ENCODE peak calls at places on chromosomes 2 and 18, in five cellular contexts. N is WTC11, J is AG04449, W is upper lobe of right lung, C is GM10248. X is an unnamed sample.

GRCh38 chr2:108031471-108031941 is 45.2 kb downstream of the SLC5A7 start:
- DNase-seq in W (no peak), N (no peak), C (no peak), J (no peak), X (no peak)

GRCh38 chr2:16973586-16974274 is 308.1 kb upstream of the CYRIA start:
- DNase-seq in C (no peak), J (no peak), N (no peak), W (no peak), X (peak)

GRCh38 chr2:30266051-30266621 is 34.8 kb downstream of the LBH start:
- DNase-seq in J (no peak), W (no peak), N (no peak), C (peak), X (no peak)

GRCh38 chr2:131105156-131105949 is at the start of gene PLEKHB2:
- DNase-seq in W (peak), N (peak), J (no peak), C (peak), X (no peak)

GRCh38 chr2:144890828-144891227 is 370.9 kb upstream of the ZEB2 start:
- DNase-seq in N (no peak), C (no peak), W (no peak), J (no peak), X (peak)

GRCh38 chr18:57243624-57244179 is 96.8 kb downstream of the BOD1L2 start:
- DNase-seq in J (no peak), C (no peak), W (no peak), N (no peak), X (no peak)

GRCh38 chr2:109374548-109375130 is 239.1 kb downstream of the SEPTIN10 start:
- DNase-seq in W (peak), N (no peak), C (no peak), J (no peak), X (no peak)

GRCh38 chr2:233535276-233535675 is 31.3 kb downstream of the USP40 start:
- DNase-seq in C (no peak), N (no peak), J (no peak), W (no peak), X (no peak)

GRCh38 chr18:67788315-67788714 is 271.8 kb upstream of the DSEL start:
- DNase-seq in N (no peak), J (no peak), C (no peak), W (no peak), X (no peak)

GRCh38 chr2:128446866-128447537 is 128.3 kb upstream of the HS6ST1 start:
- DNase-seq in N (no peak), W (peak), J (no peak), C (no peak), X (no peak)

GRCh38 chr2:19120941-19121750 is 237.3 kb downstream of the OSR1 start:
- DNase-seq in W (no peak), C (no peak), N (no peak), J (peak), X (no peak)

GRCh38 chr18:78621141-78621540 is 358.5 kb upstream of the SALL3 start:
- DNase-seq in N (no peak), W (no peak), J (no peak), C (no peak), X (no peak)

GRCh38 chr2:22737144-22737543 is 647.8 kb upstream of the KLHL29 start:
- DNase-seq in W (no peak), C (no peak), N (no peak), J (no peak), X (no peak)
- TF ChIP-seq CTCF in W (no peak), C (no peak), N (no peak), J (no peak), X (peak)

GRCh38 chr2:110755494-110756078 is 23.2 kb downstream of the ACOXL start:
- DNase-seq in W (no peak), J (no peak), C (peak), N (no peak), X (no peak)
- TF ChIP-seq CTCF in W (peak), J (peak), C (peak), N (peak), X (peak)

GRCh38 chr2:174686430-174686829 is 77.8 kb downstream of the CHRNA1 start:
- DNase-seq in W (no peak), J (no peak), N (no peak), C (no peak), X (no peak)
- TF ChIP-seq CTCF in W (no peak), J (no peak), N (no peak), C (no peak), X (no peak)

GRCh38 chr2:49621014-49621413 is 466.7 kb upstream of the FSHR start:
- DNase-seq in J (no peak), C (no peak), W (no peak), N (no peak), X (no peak)

GRCh38 chr2:49616800-49617199 is 462.5 kb upstream of the FSHR start:
- DNase-seq in N (no peak), J (no peak), W (no peak), C (peak), X (peak)

GRCh38 chr2:49619804-49620203 is 465.5 kb upstream of the FSHR start:
- DNase-seq in J (no peak), C (no peak), W (no peak), N (peak), X (no peak)
- TF ChIP-seq CTCF in J (no peak), C (no peak), W (no peak), N (no peak), X (peak)

GRCh38 chr2:27954771-27955384 is 64.3 kb downstream of the BABAM2 start:
- DNase-seq in W (no peak), J (peak), N (no peak), C (no peak), X (peak)
- TF ChIP-seq CTCF in W (peak), J (no peak), N (no peak), C (no peak), X (peak)

GRCh38 chr2:196876364-196876763 is 50.1 kb downstream of the PGAP1 start:
- DNase-seq in C (no peak), J (no peak), N (no peak), W (no peak), X (no peak)
- TF ChIP-seq CTCF in C (no peak), J (no peak), N (no peak), W (no peak), X (no peak)

DNA sequence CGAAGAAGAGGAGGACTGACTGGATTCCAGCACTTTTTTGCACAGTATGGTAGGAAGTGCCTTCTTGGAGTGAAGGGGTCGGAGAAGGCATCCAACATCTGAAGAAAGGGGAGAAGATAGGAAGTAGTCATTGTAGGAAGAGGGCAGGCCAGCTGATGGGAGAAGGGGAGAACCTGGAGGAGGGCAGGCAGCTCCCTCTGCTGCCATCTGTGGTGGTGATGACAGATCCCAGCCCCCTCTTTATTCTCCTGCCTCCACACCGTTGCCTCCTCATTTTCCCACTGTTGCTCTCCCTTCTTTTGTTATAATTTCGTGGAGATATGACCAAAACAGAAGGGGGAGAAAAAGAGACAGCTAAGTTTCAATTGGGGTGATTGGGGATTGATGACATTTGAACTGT is 2.9 kb upstream of the SCYGR2 start:
- DNase-seq in J (no peak), W (no peak), C (no peak), N (no peak), X (no peak)
- TF ChIP-seq CTCF in J (no peak), W (no peak), C (no peak), N (no peak), X (no peak)

GRCh38 chr2:173136067-173136466 is 60.4 kb downstream of the MAP3K20 start:
- DNase-seq in J (no peak), W (no peak), C (no peak), N (no peak), X (no peak)

GRCh38 chr2:173136614-173137013 is 61.0 kb downstream of the MAP3K20 start:
- DNase-seq in J (no peak), C (no peak), N (no peak), W (no peak), X (no peak)

GRCh38 chr2:173141666-173142065 is 66.0 kb downstream of the MAP3K20 start:
- DNase-seq in J (no peak), W (no peak), N (no peak), C (no peak), X (no peak)

GRCh38 chr2:173137616-173138015 is 62.0 kb downstream of the MAP3K20 start:
- DNase-seq in W (no peak), C (no peak), N (no peak), J (no peak), X (no peak)

DNA sequence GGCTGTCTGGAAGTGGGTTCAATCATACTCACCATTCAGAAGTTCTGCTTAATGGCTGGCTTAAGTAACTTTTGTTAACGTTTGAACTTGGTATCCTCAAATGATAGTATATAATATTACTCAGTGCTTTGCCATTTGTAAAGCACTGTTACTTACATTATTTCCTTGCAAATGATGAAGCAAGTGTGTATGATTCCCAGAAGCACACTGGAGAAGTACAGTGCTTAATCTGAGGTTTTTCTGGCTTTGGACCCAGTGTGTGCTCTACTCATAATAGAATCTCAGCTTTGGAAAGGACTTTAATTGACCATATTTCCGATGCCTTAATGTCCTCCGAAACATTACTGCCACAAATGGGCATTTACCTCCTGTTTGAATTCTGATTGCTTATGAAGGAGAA is 63.3 kb downstream of the MAP3K20 start:
- DNase-seq in J (no peak), C (no peak), N (no peak), W (no peak), X (no peak)
- TF ChIP-seq CTCF in J (no peak), C (no peak), N (no peak), W (no peak), X (no peak)

GRCh38 chr2:96260404-96261260 is 5.2 kb downstream of the TMEM127 start:
- DNase-seq in N (peak), J (peak), W (peak), C (peak), X (no peak)
- TF ChIP-seq CTCF in N (no peak), J (peak), W (peak), C (peak), X (peak)

GRCh38 chr2:205929445-205930027 is 156.4 kb downstream of the INO80D start:
- DNase-seq in N (no peak), J (no peak), C (no peak), W (no peak), X (no peak)

GRCh38 chr2:205936446-205936845 is 149.5 kb downstream of the INO80D start:
- DNase-seq in N (no peak), C (no peak), W (no peak), J (no peak), X (no peak)

GRCh38 chr2:205930209-205930608 is 155.8 kb downstream of the INO80D start:
- DNase-seq in N (no peak), J (no peak), C (no peak), W (no peak), X (peak)

GRCh38 chr2:205934443-205934842 is 151.5 kb downstream of the INO80D start:
- DNase-seq in C (no peak), W (no peak), J (no peak), N (no peak), X (no peak)

GRCh38 chr2:205931388-205931787 is 154.6 kb downstream of the INO80D start:
- DNase-seq in J (no peak), W (no peak), C (no peak), N (no peak), X (no peak)
- TF ChIP-seq CTCF in J (no peak), W (no peak), C (no peak), N (no peak), X (no peak)

X was measured in retinal pigment epithelial cell.